ENCODE peak calls at places on chromosome 10, in nine cellular contexts. V is left colon; J is activated CD4-positive, alpha-beta T cell treated with anti-CD3 and anti-CD28 coated beads, Interleukin-2, amount 50 U/mL, for 24 hours; E is NCI-H1436; O is SJSA1; I is adipocyte; S is mammary epithelial cell; T is aorta; D is NCI-H1417. C is an unnamed sample.

GRCh38 chr10:132241496-132241895 is 54.7 kb downstream of the DPYSL4 start:
- DNase-seq in V (no peak), J (no peak), E (no peak), O (no peak), I (no peak), S (no peak), T (no peak), D (no peak), C (no peak)

GRCh38 chr10:71814923-71815411 is 36.1 kb downstream of the PSAP start:
- DNase-seq in V (no peak), J (no peak), E (no peak), O (no peak), I (no peak), S (no peak), T (peak; percentile 41), D (no peak), C (peak; percentile 73)

GRCh38 chr10:124285587-124286527 is 132.9 kb downstream of the OAT start:
- DNase-seq in V (no peak), J (no peak), E (no peak), O (no peak), I (peak; percentile 60), S (no peak), T (peak; percentile 59), D (no peak), C (peak; percentile 31)

GRCh38 chr10:132467464-132468149 is 70.0 kb upstream of the INPP5A start:
- DNase-seq in V (peak; percentile 70), J (no peak), E (peak; percentile 78), O (no peak), I (no peak), S (no peak), T (peak; percentile 40), D (peak; percentile 18), C (peak; percentile 72)

GRCh38 chr10:67520924-67521520 is 175.0 kb downstream of the CTNNA3 start:
- DNase-seq in V (no peak), J (no peak), E (peak; percentile 17), O (peak; percentile 22), I (peak; percentile 79), S (peak; percentile 42), T (no peak), D (peak; percentile 2), C (no peak)

GRCh38 chr10:49187950-49188761 is at the start of gene TMEM273:
- DNase-seq in V (peak; percentile 50), J (no peak), E (peak; percentile 7), O (no peak), I (no peak), S (no peak), T (peak; percentile 86), D (no peak), C (peak; percentile 90)

GRCh38 chr10:102632394-102633062 is 11.8 kb upstream of the TRIM8 start:
- DNase-seq in V (no peak), J (no peak), E (no peak), O (no peak), I (peak; percentile 38), S (no peak), T (peak; percentile 63), D (no peak), C (no peak)

GRCh38 chr10:79393924-79394610 is 46.8 kb downstream of the PPIF start:
- DNase-seq in V (no peak), J (no peak), E (no peak), O (no peak), I (no peak), S (no peak), T (peak; percentile 47), D (no peak), C (no peak)

GRCh38 chr10:60664859-60665258 is 113.4 kb upstream of the CDK1 start:
- DNase-seq in V (no peak), J (no peak), E (no peak), O (no peak), I (peak; percentile 18), S (no peak), T (no peak), D (no peak), C (no peak)

GRCh38 chr10:6461961-6462360 is 118.1 kb downstream of the PRKCQ start:
- DNase-seq in V (no peak), J (no peak), E (no peak), O (no peak), I (no peak), S (no peak), T (no peak), D (no peak), C (no peak)

GRCh38 chr10:124176309-124177179 is 83.1 kb upstream of the CHST15 start:
- DNase-seq in V (no peak), J (no peak), E (no peak), O (no peak), I (peak; percentile 16), S (no peak), T (no peak), D (no peak), C (no peak)

GRCh38 chr10:84212015-84212414 is 13.3 kb downstream of the LRIT2 start:
- DNase-seq in V (no peak), J (no peak), E (no peak), O (no peak), I (no peak), S (no peak), T (no peak), D (no peak), C (no peak)

GRCh38 chr10:97538401-97538800 is 34.2 kb upstream of the ANKRD2 start:
- DNase-seq in V (no peak), J (no peak), E (no peak), O (no peak), I (peak; percentile 55), S (peak; percentile 53), T (no peak), D (no peak), C (no peak)

GRCh38 chr10:67612577-67613537 is 83.1 kb downstream of the CTNNA3 start:
- DNase-seq in V (no peak), J (no peak), E (no peak), O (peak; percentile 91), I (peak; percentile 59), S (peak; percentile 45), T (no peak), D (no peak), C (no peak)

GRCh38 chr10:127298396-127298795 is 102.0 kb upstream of the INSYN2A start:
- DNase-seq in V (no peak), J (no peak), E (no peak), O (no peak), I (no peak), S (no peak), T (no peak), D (no peak), C (no peak)

C was measured in left lung.